ENCODE peak calls at places on chromosomes 1 and 21, in four cellular contexts. E is left cardiac atrium, X is HAP-1, J is non-pigmented ciliary epithelial cell. Y is an unnamed sample.

GRCh38 chr21:45202889-45203288 is 84.8 kb downstream of the POFUT2 start:
- DNase-seq in X (no peak), J (no peak), E (no peak), Y (no peak)

GRCh38 chr1:175072131-175072941 is 4.7 kb downstream of the TNN start:
- DNase-seq in X (no peak), E (peak), J (peak), Y (no peak)

GRCh38 chr1:159282118-159282517 is 20.0 kb upstream of the FCER1A start:
- DNase-seq in E (no peak), X (no peak), J (no peak), Y (no peak)

GRCh38 chr1:159790237-159790917 is 9.6 kb downstream of the DUSP23 start:
- DNase-seq in J (no peak), X (peak), E (no peak), Y (peak)

GRCh38 chr1:104064391-104064790 is 314.7 kb downstream of the AMY1C start:
- DNase-seq in J (peak), E (no peak), X (no peak), Y (no peak)

GRCh38 chr1:88800382-88801051 is 90.8 kb downstream of the GTF2B start:
- DNase-seq in X (peak), E (no peak), J (no peak), Y (peak)

GRCh38 chr1:222818171-222818570 is 3.3 kb downstream of the DISP1 start:
- DNase-seq in E (no peak), J (no peak), X (no peak), Y (no peak)

GRCh38 chr1:227299238-227299637 is 19.1 kb downstream of the CDC42BPA start:
- DNase-seq in J (no peak), X (no peak), E (no peak), Y (no peak)

GRCh38 chr1:201562659-201563405 is 23.9 kb downstream of the NAV1 start:
- DNase-seq in X (no peak), J (peak), E (peak), Y (no peak)

GRCh38 chr1:185627136-185627535 is 107.1 kb upstream of the HMCN1 start:
- DNase-seq in J (no peak), X (no peak), E (no peak), Y (no peak)

GRCh38 chr1:244730934-244731434 is 78.1 kb downstream of the DESI2 start:
- DNase-seq in E (no peak), X (no peak), J (no peak), Y (no peak)

GRCh38 chr1:204971700-204972336 is 71.2 kb upstream of the CNTN2 start:
- DNase-seq in J (peak), E (peak), X (no peak), Y (no peak)

GRCh38 chr21:42263591-42264131 is 44.7 kb downstream of the ABCG1 start:
- DNase-seq in J (no peak), X (no peak), E (peak), Y (no peak)

GRCh38 chr1:13583964-13584791 is 546 bp downstream of the PDPN start:
- DNase-seq in X (peak), E (peak), J (no peak), Y (no peak)

GRCh38 chr1:17648457-17649145 is 106.5 kb upstream of the ACTL8 start:
- DNase-seq in E (no peak), J (no peak), X (no peak), Y (no peak)

GRCh38 chr1:77513839-77514763 is 168.4 kb downstream of the ZZZ3 start:
- DNase-seq in J (peak), E (peak), X (peak), Y (no peak)

GRCh38 chr1:61114178-61114870 is 32.0 kb downstream of the NFIA start:
- DNase-seq in X (no peak), E (no peak), J (no peak), Y (no peak)

GRCh38 chr21:37509802-37510393 is 143.3 kb downstream of the DYRK1A start:
- DNase-seq in J (peak), E (no peak), X (no peak), Y (peak)

GRCh38 chr1:61083799-61084385 is 1.5 kb downstream of the NFIA start:
- DNase-seq in J (no peak), E (no peak), X (no peak), Y (peak)

GRCh38 chr1:221664253-221664652 is 77.6 kb downstream of the DUSP10 start:
- DNase-seq in E (no peak), X (no peak), J (no peak), Y (no peak)

GRCh38 chr1:36735939-36736730 is 253.4 kb upstream of the CSF3R start:
- DNase-seq in J (no peak), E (no peak), X (no peak), Y (no peak)

GRCh38 chr1:167093863-167094516 is at the start of gene STYXL2:
- DNase-seq in X (no peak), E (no peak), J (no peak), Y (no peak)